ENCODE peak calls at places on chromosomes 13 and 19, in seven cellular contexts. C is NCI-H1436; R is pancreas; H is stimulated activated CD8-positive, alpha-beta memory T cell treated with anti-CD3 and anti-CD28 coated beads, Interleukin-7, amount 100 ng/mL, for 1 hour; Y is mesenteric fat pad; O is hypothalamus; B is NCI-H1417. U is an unnamed sample.

GRCh38 chr13:85503797-85504196 is 295.4 kb downstream of the SLITRK6 start:
- DNase-seq in C (no peak), R (no peak), H (no peak), Y (no peak), O (no peak), B (no peak), U (no peak)

GRCh38 chr13:112063309-112063626 is 3.7 kb upstream of the SOX1 start:
- DNase-seq in C (no peak), R (no peak), H (no peak), Y (no peak), O (no peak), B (no peak), U (no peak)

GRCh38 chr13:46550822-46551221 is 2.1 kb upstream of the LRCH1 start:
- DNase-seq in C (no peak), R (no peak), H (no peak), Y (no peak), O (no peak), B (peak; percentile 3), U (no peak)

GRCh38 chr13:110644892-110645521 is 29.7 kb downstream of the NAXD start:
- DNase-seq in C (no peak), R (peak; percentile 76), H (peak; percentile 14), Y (peak; percentile 89), O (no peak), B (no peak), U (peak; percentile 95)

GRCh38 chr19:12137541-12137940 is 2.6 kb downstream of the ZNF20 start:
- DNase-seq in C (no peak), R (no peak), H (no peak), Y (no peak), O (no peak), B (peak; percentile 21), U (no peak)

GRCh38 chr19:2051771-2052704 is 994 bp upstream of the MKNK2 start:
- DNase-seq in C (peak; percentile 32), R (peak; percentile 63), H (no peak), Y (no peak), O (no peak), B (peak; percentile 25), U (no peak)

GRCh38 chr13:45542391-45542790 is 73.1 kb downstream of the ERICH6B start:
- DNase-seq in C (no peak), R (no peak), H (no peak), Y (no peak), O (no peak), B (no peak), U (no peak)

GRCh38 chr13:111626371-111627305 is 306.2 kb downstream of the TEX29 start:
- DNase-seq in C (no peak), R (no peak), H (no peak), Y (no peak), O (no peak), B (no peak), U (peak; percentile 84)

GRCh38 chr13:75685239-75685697 is 49.1 kb downstream of the LMO7 start:
- DNase-seq in C (no peak), R (no peak), H (no peak), Y (no peak), O (no peak), B (peak; percentile 51), U (no peak)

GRCh38 chr13:51549050-51549449 is 35.2 kb upstream of the WDFY2 start:
- DNase-seq in C (no peak), R (peak; percentile 24), H (no peak), Y (no peak), O (no peak), B (no peak), U (no peak)

GRCh38 chr19:17779281-17779930 is 15.5 kb upstream of the B3GNT3 start:
- DNase-seq in C (no peak), R (no peak), H (no peak), Y (no peak), O (no peak), B (peak; percentile 67), U (no peak)

GRCh38 chr19:45769054-45769782 is at the start of gene SIX5:
- DNase-seq in C (peak; percentile 90), R (peak; percentile 98), H (peak; percentile 82), Y (peak; percentile 100), O (peak; percentile 66), B (peak; percentile 97), U (peak; percentile 97)

GRCh38 chr13:109941951-109942350 is 155.6 kb upstream of the IRS2 start:
- DNase-seq in C (no peak), R (no peak), H (no peak), Y (no peak), O (no peak), B (no peak), U (no peak)

GRCh38 chr13:49669735-49670309 is 21.5 kb downstream of the EBPL start:
- DNase-seq in C (peak; percentile 22), R (no peak), H (no peak), Y (no peak), O (no peak), B (peak; percentile 92), U (peak; percentile 67)

GRCh38 chr19:3027292-3027691 is 1.8 kb downstream of the TLE2 start:
- DNase-seq in C (no peak), R (no peak), H (no peak), Y (no peak), O (no peak), B (no peak), U (no peak)

GRCh38 chr13:49214917-49215376 is 5.2 kb upstream of the MLNR start:
- DNase-seq in C (no peak), R (no peak), H (no peak), Y (no peak), O (no peak), B (peak; percentile 1), U (no peak)

GRCh38 chr19:4051175-4052101 is 15.3 kb downstream of the ZBTB7A start:
- DNase-seq in C (no peak), R (no peak), H (no peak), Y (no peak), O (no peak), B (no peak), U (peak; percentile 48)

GRCh38 chr19:6196361-6196760 is 60.9 kb downstream of the ACSBG2 start:
- DNase-seq in C (no peak), R (no peak), H (no peak), Y (peak; percentile 33), O (no peak), B (no peak), U (no peak)

GRCh38 chr13:94454906-94455305 is 24.6 kb downstream of the DCT start:
- DNase-seq in C (no peak), R (no peak), H (no peak), Y (no peak), O (no peak), B (no peak), U (no peak)

GRCh38 chr13:104984296-104984818 is 1551.1 kb downstream of the EFNB2 start:
- DNase-seq in C (no peak), R (no peak), H (no peak), Y (no peak), O (no peak), B (peak; percentile 65), U (no peak)

GRCh38 chr19:31274964-31275319 is 74.3 kb downstream of the TSHZ3 start:
- DNase-seq in C (no peak), R (no peak), H (no peak), Y (no peak), O (no peak), B (peak; percentile 1), U (no peak)

GRCh38 chr19:17855333-17856152 is 4.2 kb upstream of the RPL18A start:
- DNase-seq in C (peak; percentile 63), R (peak; percentile 73), H (peak; percentile 86), Y (peak; percentile 96), O (peak; percentile 24), B (peak; percentile 79), U (peak; percentile 92)

GRCh38 chr19:41563847-41564514 is 12.0 kb upstream of the CEACAM21 start:
- DNase-seq in C (no peak), R (no peak), H (no peak), Y (no peak), O (no peak), B (peak; percentile 66), U (no peak)

GRCh38 chr19:40719414-40719894 is 2.5 kb downstream of the ITPKC start:
- DNase-seq in C (no peak), R (no peak), H (no peak), Y (no peak), O (no peak), B (no peak), U (peak; percentile 57)

GRCh38 chr13:100280681-100281080 is 191.8 kb downstream of the PCCA start:
- DNase-seq in C (no peak), R (no peak), H (no peak), Y (no peak), O (no peak), B (no peak), U (no peak)

GRCh38 chr13:74465279-74465678 is 331.1 kb upstream of the KLF12 start:
- DNase-seq in C (no peak), R (no peak), H (no peak), Y (no peak), O (no peak), B (peak; percentile 56), U (no peak)

GRCh38 chr13:42377640-42378382 is 105.9 kb downstream of the AKAP11 start:
- DNase-seq in C (peak; percentile 38), R (no peak), H (no peak), Y (no peak), O (no peak), B (peak; percentile 27), U (no peak)

GRCh38 chr13:31807090-31807541 is 67.8 kb downstream of the RXFP2 start:
- DNase-seq in C (no peak), R (no peak), H (no peak), Y (no peak), O (no peak), B (peak; percentile 27), U (no peak)

GRCh38 chr19:37114001-37114400 is 35.8 kb downstream of the ZNF420 start:
- DNase-seq in C (no peak), R (no peak), H (no peak), Y (no peak), O (no peak), B (no peak), U (no peak)

GRCh38 chr19:11293468-11294389 is 2.2 kb upstream of the TSPAN16 start:
- DNase-seq in C (peak; percentile 80), R (peak; percentile 87), H (peak; percentile 53), Y (peak; percentile 98), O (peak; percentile 56), B (peak; percentile 92), U (peak; percentile 89)

GRCh38 chr13:49395416-49396277 is 48.2 kb downstream of the CAB39L start:
- DNase-seq in C (no peak), R (no peak), H (no peak), Y (no peak), O (no peak), B (no peak), U (no peak)

GRCh38 chr19:4288091-4288777 is 9.2 kb downstream of the SHD start:
- DNase-seq in C (no peak), R (no peak), H (no peak), Y (no peak), O (no peak), B (no peak), U (no peak)

GRCh38 chr19:10553943-10554381 is 10.3 kb downstream of the ATG4D start:
- DNase-seq in C (no peak), R (no peak), H (peak; percentile 39), Y (no peak), O (no peak), B (peak; percentile 18), U (no peak)

GRCh38 chr13:113641426-113641825 is 16.6 kb downstream of the ATP4B start:
- DNase-seq in C (no peak), R (no peak), H (no peak), Y (peak; percentile 68), O (no peak), B (no peak), U (no peak)

U was measured in posterior cingulate gyrus.